ENCODE peak calls at places on chromosomes 12 and 14, in nine cellular contexts. One of them, this sample, is unnamed.

GRCh38 chr12:29041621-29042020 is 107.5 kb upstream of the FAR2 start:
- DNase-seq in stimulated activated naive CD4-positive, alpha-beta T cell: no peak
- DNase-seq in epithelial cell of esophagus: peak; percentile 16
- DNase-seq in NCI-H1105 treated with DMSO at 0.1 percent for 48 hours: no peak
- DNase-seq in H1: no peak
- DNase-seq in activated T-cell treated with anti-CD3 and anti-CD28 coated beads, Interleukin-2, amount 50 U/mL, for 48 hours: no peak
- DNase-seq in EH: peak; percentile 94
- DNase-seq in activated naive CD4-positive, alpha-beta T cell: no peak
- DNase-seq in globus pallidus: no peak
- DNase-seq in this sample: no peak

GRCh38 chr12:75702477-75703093 is 191.2 kb upstream of the KRR1 start:
- DNase-seq in stimulated activated naive CD4-positive, alpha-beta T cell: peak; percentile 6
- DNase-seq in epithelial cell of esophagus: no peak
- DNase-seq in NCI-H1105 treated with DMSO at 0.1 percent for 48 hours: no peak
- DNase-seq in H1: no peak
- DNase-seq in activated T-cell treated with anti-CD3 and anti-CD28 coated beads, Interleukin-2, amount 50 U/mL, for 48 hours: no peak
- DNase-seq in EH: no peak
- DNase-seq in activated naive CD4-positive, alpha-beta T cell: no peak
- DNase-seq in globus pallidus: no peak
- DNase-seq in this sample: no peak

GRCh38 chr12:124188059-124188458 is 106.8 kb upstream of the RFLNA start:
- DNase-seq in stimulated activated naive CD4-positive, alpha-beta T cell: no peak
- DNase-seq in epithelial cell of esophagus: no peak
- DNase-seq in NCI-H1105 treated with DMSO at 0.1 percent for 48 hours: no peak
- DNase-seq in H1: no peak
- DNase-seq in activated T-cell treated with anti-CD3 and anti-CD28 coated beads, Interleukin-2, amount 50 U/mL, for 48 hours: no peak
- DNase-seq in EH: no peak
- DNase-seq in activated naive CD4-positive, alpha-beta T cell: no peak
- DNase-seq in globus pallidus: no peak
- DNase-seq in this sample: no peak

GRCh38 chr14:50010752-50011151 is 105.6 kb downstream of the VCPKMT start:
- DNase-seq in stimulated activated naive CD4-positive, alpha-beta T cell: no peak
- DNase-seq in epithelial cell of esophagus: no peak
- DNase-seq in NCI-H1105 treated with DMSO at 0.1 percent for 48 hours: no peak
- DNase-seq in H1: no peak
- DNase-seq in activated T-cell treated with anti-CD3 and anti-CD28 coated beads, Interleukin-2, amount 50 U/mL, for 48 hours: no peak
- DNase-seq in EH: peak; percentile 72
- DNase-seq in activated naive CD4-positive, alpha-beta T cell: no peak
- DNase-seq in globus pallidus: no peak
- DNase-seq in this sample: no peak

GRCh38 chr14:22883191-22883976 is at the start of gene REM2:
- DNase-seq in stimulated activated naive CD4-positive, alpha-beta T cell: no peak
- DNase-seq in epithelial cell of esophagus: no peak
- DNase-seq in NCI-H1105 treated with DMSO at 0.1 percent for 48 hours: peak; percentile 66
- DNase-seq in H1: peak; percentile 54
- DNase-seq in activated T-cell treated with anti-CD3 and anti-CD28 coated beads, Interleukin-2, amount 50 U/mL, for 48 hours: no peak
- DNase-seq in EH: no peak
- DNase-seq in activated naive CD4-positive, alpha-beta T cell: no peak
- DNase-seq in globus pallidus: no peak
- DNase-seq in this sample: no peak

GRCh38 chr12:126218697-126219096 is 1153.5 kb downstream of the AACS start:
- DNase-seq in stimulated activated naive CD4-positive, alpha-beta T cell: no peak
- DNase-seq in epithelial cell of esophagus: no peak
- DNase-seq in NCI-H1105 treated with DMSO at 0.1 percent for 48 hours: no peak
- DNase-seq in H1: no peak
- DNase-seq in activated T-cell treated with anti-CD3 and anti-CD28 coated beads, Interleukin-2, amount 50 U/mL, for 48 hours: no peak
- DNase-seq in EH: no peak
- DNase-seq in activated naive CD4-positive, alpha-beta T cell: no peak
- DNase-seq in globus pallidus: no peak
- DNase-seq in this sample: no peak

GRCh38 chr12:62933871-62934798 is 815 bp downstream of the PPM1H start:
- DNase-seq in stimulated activated naive CD4-positive, alpha-beta T cell: no peak
- DNase-seq in epithelial cell of esophagus: peak; percentile 14
- DNase-seq in NCI-H1105 treated with DMSO at 0.1 percent for 48 hours: peak; percentile 57
- DNase-seq in H1: peak; percentile 79
- DNase-seq in activated T-cell treated with anti-CD3 and anti-CD28 coated beads, Interleukin-2, amount 50 U/mL, for 48 hours: peak; percentile 35
- DNase-seq in EH: peak; percentile 57
- DNase-seq in activated naive CD4-positive, alpha-beta T cell: no peak
- DNase-seq in globus pallidus: peak; percentile 68
- DNase-seq in this sample: peak; percentile 86

GRCh38 chr14:36664322-36665193 is 2.9 kb downstream of the PAX9 start:
- DNase-seq in stimulated activated naive CD4-positive, alpha-beta T cell: no peak
- DNase-seq in epithelial cell of esophagus: no peak
- DNase-seq in NCI-H1105 treated with DMSO at 0.1 percent for 48 hours: no peak
- DNase-seq in H1: no peak
- DNase-seq in activated T-cell treated with anti-CD3 and anti-CD28 coated beads, Interleukin-2, amount 50 U/mL, for 48 hours: no peak
- DNase-seq in EH: no peak
- DNase-seq in activated naive CD4-positive, alpha-beta T cell: no peak
- DNase-seq in globus pallidus: no peak
- DNase-seq in this sample: no peak

GRCh38 chr12:80838024-80838658 is 99.6 kb downstream of the LIN7A start:
- DNase-seq in stimulated activated naive CD4-positive, alpha-beta T cell: no peak
- DNase-seq in epithelial cell of esophagus: no peak
- DNase-seq in NCI-H1105 treated with DMSO at 0.1 percent for 48 hours: no peak
- DNase-seq in H1: no peak
- DNase-seq in activated T-cell treated with anti-CD3 and anti-CD28 coated beads, Interleukin-2, amount 50 U/mL, for 48 hours: no peak
- DNase-seq in EH: no peak
- DNase-seq in activated naive CD4-positive, alpha-beta T cell: no peak
- DNase-seq in globus pallidus: no peak
- DNase-seq in this sample: no peak

GRCh38 chr14:59098377-59098776 is 90.1 kb upstream of the DAAM1 start:
- DNase-seq in stimulated activated naive CD4-positive, alpha-beta T cell: no peak
- DNase-seq in epithelial cell of esophagus: peak; percentile 90
- DNase-seq in NCI-H1105 treated with DMSO at 0.1 percent for 48 hours: no peak
- DNase-seq in H1: no peak
- DNase-seq in activated T-cell treated with anti-CD3 and anti-CD28 coated beads, Interleukin-2, amount 50 U/mL, for 48 hours: no peak
- DNase-seq in EH: peak; percentile 97
- DNase-seq in activated naive CD4-positive, alpha-beta T cell: no peak
- DNase-seq in globus pallidus: no peak
- DNase-seq in this sample: no peak

GRCh38 chr14:68047910-68048309 is 228.3 kb downstream of the RAD51B start:
- DNase-seq in stimulated activated naive CD4-positive, alpha-beta T cell: no peak
- DNase-seq in epithelial cell of esophagus: peak; percentile 56
- DNase-seq in NCI-H1105 treated with DMSO at 0.1 percent for 48 hours: no peak
- DNase-seq in H1: no peak
- DNase-seq in activated T-cell treated with anti-CD3 and anti-CD28 coated beads, Interleukin-2, amount 50 U/mL, for 48 hours: no peak
- DNase-seq in EH: peak; percentile 79
- DNase-seq in activated naive CD4-positive, alpha-beta T cell: no peak
- DNase-seq in globus pallidus: no peak
- DNase-seq in this sample: no peak

GRCh38 chr12:89542912-89543592 is 17.2 kb upstream of the POC1B start:
- DNase-seq in stimulated activated naive CD4-positive, alpha-beta T cell: peak; percentile 70
- DNase-seq in epithelial cell of esophagus: peak; percentile 88
- DNase-seq in NCI-H1105 treated with DMSO at 0.1 percent for 48 hours: peak; percentile 66
- DNase-seq in H1: peak; percentile 79
- DNase-seq in activated T-cell treated with anti-CD3 and anti-CD28 coated beads, Interleukin-2, amount 50 U/mL, for 48 hours: peak; percentile 65
- DNase-seq in EH: peak; percentile 80
- DNase-seq in activated naive CD4-positive, alpha-beta T cell: peak; percentile 19
- DNase-seq in globus pallidus: peak; percentile 72
- DNase-seq in this sample: no peak

GRCh38 chr14:28746247-28746646 is 20.3 kb upstream of the FOXG1 start:
- DNase-seq in stimulated activated naive CD4-positive, alpha-beta T cell: no peak
- DNase-seq in epithelial cell of esophagus: no peak
- DNase-seq in NCI-H1105 treated with DMSO at 0.1 percent for 48 hours: no peak
- DNase-seq in H1: no peak
- DNase-seq in activated T-cell treated with anti-CD3 and anti-CD28 coated beads, Interleukin-2, amount 50 U/mL, for 48 hours: no peak
- DNase-seq in EH: no peak
- DNase-seq in activated naive CD4-positive, alpha-beta T cell: no peak
- DNase-seq in globus pallidus: no peak
- DNase-seq in this sample: no peak

GRCh38 chr12:75560167-75560566 is 48.8 kb upstream of the KRR1 start:
- DNase-seq in stimulated activated naive CD4-positive, alpha-beta T cell: no peak
- DNase-seq in epithelial cell of esophagus: peak; percentile 27
- DNase-seq in NCI-H1105 treated with DMSO at 0.1 percent for 48 hours: peak; percentile 34
- DNase-seq in H1: no peak
- DNase-seq in activated T-cell treated with anti-CD3 and anti-CD28 coated beads, Interleukin-2, amount 50 U/mL, for 48 hours: no peak
- DNase-seq in EH: peak; percentile 52
- DNase-seq in activated naive CD4-positive, alpha-beta T cell: no peak
- DNase-seq in globus pallidus: peak; percentile 75
- DNase-seq in this sample: no peak

GRCh38 chr12:107903377-107904061 is 129.0 kb downstream of the ASCL4 start:
- DNase-seq in stimulated activated naive CD4-positive, alpha-beta T cell: no peak
- DNase-seq in epithelial cell of esophagus: peak; percentile 31
- DNase-seq in NCI-H1105 treated with DMSO at 0.1 percent for 48 hours: peak; percentile 91
- DNase-seq in H1: peak; percentile 93
- DNase-seq in activated T-cell treated with anti-CD3 and anti-CD28 coated beads, Interleukin-2, amount 50 U/mL, for 48 hours: peak; percentile 75
- DNase-seq in EH: peak; percentile 5
- DNase-seq in activated naive CD4-positive, alpha-beta T cell: no peak
- DNase-seq in globus pallidus: no peak
- DNase-seq in this sample: peak; percentile 89

GRCh38 chr12:64160021-64160717 is 61.9 kb downstream of the KICS2 start:
- DNase-seq in stimulated activated naive CD4-positive, alpha-beta T cell: no peak
- DNase-seq in epithelial cell of esophagus: peak; percentile 49
- DNase-seq in NCI-H1105 treated with DMSO at 0.1 percent for 48 hours: no peak
- DNase-seq in H1: no peak
- DNase-seq in activated T-cell treated with anti-CD3 and anti-CD28 coated beads, Interleukin-2, amount 50 U/mL, for 48 hours: no peak
- DNase-seq in EH: peak; percentile 25
- DNase-seq in activated naive CD4-positive, alpha-beta T cell: no peak
- DNase-seq in globus pallidus: no peak
- DNase-seq in this sample: no peak

GRCh38 chr12:108066583-108067234 is 62.4 kb upstream of the WSCD2 start:
- DNase-seq in stimulated activated naive CD4-positive, alpha-beta T cell: no peak
- DNase-seq in epithelial cell of esophagus: no peak
- DNase-seq in NCI-H1105 treated with DMSO at 0.1 percent for 48 hours: no peak
- DNase-seq in H1: no peak
- DNase-seq in activated T-cell treated with anti-CD3 and anti-CD28 coated beads, Interleukin-2, amount 50 U/mL, for 48 hours: no peak
- DNase-seq in EH: no peak
- DNase-seq in activated naive CD4-positive, alpha-beta T cell: no peak
- DNase-seq in globus pallidus: no peak
- DNase-seq in this sample: no peak

GRCh38 chr12:8697476-8698131 is at the start of gene RIMKLB:
- DNase-seq in stimulated activated naive CD4-positive, alpha-beta T cell: peak; percentile 74
- DNase-seq in epithelial cell of esophagus: peak; percentile 79
- DNase-seq in NCI-H1105 treated with DMSO at 0.1 percent for 48 hours: peak; percentile 83
- DNase-seq in H1: peak; percentile 82
- DNase-seq in activated T-cell treated with anti-CD3 and anti-CD28 coated beads, Interleukin-2, amount 50 U/mL, for 48 hours: peak; percentile 75
- DNase-seq in EH: peak; percentile 73
- DNase-seq in activated naive CD4-positive, alpha-beta T cell: peak; percentile 71
- DNase-seq in globus pallidus: peak; percentile 67
- DNase-seq in this sample: peak; percentile 95

GRCh38 chr12:56029666-56030293 is 8.9 kb downstream of the IKZF4 start:
- DNase-seq in stimulated activated naive CD4-positive, alpha-beta T cell: peak; percentile 58
- DNase-seq in epithelial cell of esophagus: peak; percentile 66
- DNase-seq in NCI-H1105 treated with DMSO at 0.1 percent for 48 hours: peak; percentile 4
- DNase-seq in H1: peak; percentile 52
- DNase-seq in activated T-cell treated with anti-CD3 and anti-CD28 coated beads, Interleukin-2, amount 50 U/mL, for 48 hours: no peak
- DNase-seq in EH: peak; percentile 76
- DNase-seq in activated naive CD4-positive, alpha-beta T cell: peak; percentile 2
- DNase-seq in globus pallidus: no peak
- DNase-seq in this sample: no peak

GRCh38 chr12:41053046-41053445 is 135.1 kb upstream of the PDZRN4 start:
- DNase-seq in stimulated activated naive CD4-positive, alpha-beta T cell: no peak
- DNase-seq in epithelial cell of esophagus: no peak
- DNase-seq in NCI-H1105 treated with DMSO at 0.1 percent for 48 hours: no peak
- DNase-seq in H1: no peak
- DNase-seq in activated T-cell treated with anti-CD3 and anti-CD28 coated beads, Interleukin-2, amount 50 U/mL, for 48 hours: no peak
- DNase-seq in EH: no peak
- DNase-seq in activated naive CD4-positive, alpha-beta T cell: no peak
- DNase-seq in globus pallidus: no peak
- DNase-seq in this sample: no peak

This sample was measured in posterior vena cava.